ENCODE peak calls at places on chromosomes 4 and X, in seven cellular contexts. H is A549, B is K562, L is IMR-90, M is HCT116, T is SK-N-SH, J is GM12878. O is an unnamed sample.

GRCh38 chrX:67780694-67781109 is 236.9 kb downstream of the AR start:
- DNase-seq in H (no peak), B (peak), L (peak), M (no peak), T (no peak), J (no peak), O (no peak)

GRCh38 chr4:34664051-34664450 is 1580.3 kb downstream of the ARAP2 start:
- DNase-seq in H (no peak), B (no peak), L (no peak), M (no peak), T (no peak), J (no peak), O (no peak)

GRCh38 chrX:1401611-1402430 is 9.9 kb upstream of the SLC25A6 start:
- DNase-seq in H (no peak), B (no peak), L (no peak), M (no peak), T (no peak), J (no peak), O (no peak)

GRCh38 chr4:77819409-77819835 is 254 bp upstream of the CNOT6L start:
- DNase-seq in H (no peak), B (peak), L (no peak), M (no peak), T (peak), J (no peak), O (no peak)

GRCh38 chr4:86498560-86499166 is 95.5 kb upstream of the PTPN13 start:
- DNase-seq in H (peak), B (peak), L (peak), M (peak), T (peak), J (no peak), O (peak)

GRCh38 chr4:78568640-78569261 is 17.2 kb downstream of the ANXA3 start:
- DNase-seq in H (no peak), B (no peak), L (no peak), M (no peak), T (no peak), J (peak), O (peak)

GRCh38 chrX:41276661-41277506 is 57.1 kb upstream of the DDX3X start:
- DNase-seq in H (no peak), B (no peak), L (no peak), M (no peak), T (no peak), J (no peak), O (no peak)

GRCh38 chr4:63583561-63583960 is 825.7 kb downstream of the TECRL start:
- DNase-seq in H (no peak), B (no peak), L (no peak), M (no peak), T (no peak), J (no peak), O (no peak)

GRCh38 chr4:119493419-119493818 is 135.2 kb downstream of the PDE5A start:
- DNase-seq in H (no peak), B (no peak), L (no peak), M (no peak), T (no peak), J (no peak), O (no peak)

GRCh38 chrX:43964936-43965335 is 8.3 kb downstream of the NDP start:
- DNase-seq in H (no peak), B (no peak), L (no peak), M (no peak), T (no peak), J (no peak), O (no peak)

GRCh38 chrX:21946925-21947641 is 6.6 kb downstream of the SMS start:
- DNase-seq in H (no peak), B (peak), L (peak), M (no peak), T (no peak), J (no peak), O (no peak)

GRCh38 chr4:8443801-8444200 is 3.2 kb downstream of the TRMT44 start:
- DNase-seq in H (no peak), B (no peak), L (no peak), M (no peak), T (no peak), J (no peak), O (no peak)

GRCh38 chr4:58807843-58808605 is 1697.8 kb upstream of the IGFBP7 start:
- DNase-seq in H (no peak), B (no peak), L (no peak), M (no peak), T (no peak), J (no peak), O (no peak)

GRCh38 chr4:84967292-84967651 is 782 bp upstream of the WDFY3 start:
- DNase-seq in H (no peak), B (no peak), L (peak), M (no peak), T (no peak), J (no peak), O (no peak)

GRCh38 chr4:13527192-13527982 is 16.9 kb downstream of the NKX3-2 start:
- DNase-seq in H (no peak), B (no peak), L (no peak), M (no peak), T (peak), J (no peak), O (no peak)

GRCh38 chr4:172997851-172998250 is 170.8 kb upstream of the GALNT7 start:
- DNase-seq in H (no peak), B (no peak), L (peak), M (no peak), T (no peak), J (no peak), O (no peak)
- TF ChIP-seq RAD21 in H (no peak), B (no peak), L (no peak), M (no peak), T (no peak), J (no peak), O (no peak)

GRCh38 chrX:71652405-71652804 is 14.9 kb upstream of the LOC101059915 start:
- DNase-seq in H (peak), B (peak), L (peak), M (peak), T (peak), J (no peak), O (peak)

GRCh38 chrX:71653344-71653743 is 14.0 kb upstream of the LOC101059915 start:
- DNase-seq in H (no peak), B (no peak), L (no peak), M (no peak), T (no peak), J (no peak), O (no peak)

GRCh38 chrX:71650333-71650969 is 16.9 kb upstream of the LOC101059915 start:
- DNase-seq in H (no peak), B (no peak), L (no peak), M (no peak), T (no peak), J (no peak), O (peak)
- TF ChIP-seq RAD21 in H (peak), B (no peak), L (no peak), M (peak), T (peak), J (peak), O (no peak)

GRCh38 chrX:38220024-38220935 is at the start of gene SRPX:
- DNase-seq in H (peak), B (peak), L (peak), M (peak), T (peak), J (no peak), O (no peak)
- TF ChIP-seq RAD21 in H (peak), B (no peak), L (peak), M (peak), T (no peak), J (no peak), O (no peak)

GRCh38 chr4:2698951-2699505 is 57.1 kb downstream of the TNIP2 start:
- DNase-seq in H (no peak), B (no peak), L (no peak), M (no peak), T (no peak), J (no peak), O (no peak)

GRCh38 chr4:2700031-2700430 is 56.1 kb downstream of the TNIP2 start:
- DNase-seq in H (no peak), B (no peak), L (no peak), M (no peak), T (no peak), J (no peak), O (no peak)

GRCh38 chr4:2699534-2699933 is 56.6 kb downstream of the TNIP2 start:
- DNase-seq in H (no peak), B (no peak), L (no peak), M (no peak), T (no peak), J (no peak), O (no peak)

GRCh38 chr4:2702770-2703169 is 53.4 kb downstream of the TNIP2 start:
- DNase-seq in H (no peak), B (no peak), L (no peak), M (no peak), T (no peak), J (no peak), O (no peak)

DNA sequence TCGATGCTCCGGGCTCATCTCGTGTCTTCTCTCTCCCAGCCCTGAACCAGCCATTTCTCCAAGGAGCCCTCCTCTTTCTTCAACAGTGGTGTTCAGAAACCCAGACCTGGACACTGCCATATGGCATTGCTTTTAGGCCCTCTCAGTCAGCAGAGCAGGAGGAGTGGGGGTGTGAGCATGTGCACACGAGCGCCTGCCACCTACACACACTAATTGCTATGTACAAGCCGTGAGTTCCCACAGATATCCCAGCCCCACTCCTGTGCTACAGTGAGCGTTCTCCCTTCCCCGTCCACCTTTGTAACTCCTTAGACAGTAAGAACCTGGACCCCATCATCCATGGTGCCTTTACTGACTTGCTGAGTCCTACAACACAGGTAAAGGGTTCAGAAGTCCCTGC is 53.8 kb downstream of the TNIP2 start:
- DNase-seq in H (no peak), B (no peak), L (no peak), M (no peak), T (no peak), J (no peak), O (no peak)
- TF ChIP-seq RAD21 in H (no peak), B (no peak), L (no peak), M (no peak), T (no peak), J (no peak), O (no peak)

DNA sequence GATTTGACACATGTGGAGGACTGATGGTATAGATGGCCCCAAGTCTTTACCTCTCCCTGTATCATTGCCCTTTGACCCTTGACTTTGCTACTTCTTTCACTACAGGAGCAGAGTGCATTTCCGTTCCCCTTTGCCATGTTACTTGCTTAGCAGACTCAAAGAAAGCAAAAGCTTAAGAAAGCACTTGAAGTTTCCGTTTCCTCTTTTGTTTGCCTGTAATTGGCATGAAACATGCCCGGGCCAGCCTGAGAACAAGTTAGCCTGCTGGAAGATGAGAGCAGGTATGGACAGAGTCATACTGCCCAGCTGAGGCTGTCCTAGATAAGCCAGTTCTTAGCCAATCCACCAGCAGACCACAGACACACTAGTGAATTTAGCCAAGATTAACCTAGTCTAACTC is 206.0 kb downstream of the BCOR start:
- DNase-seq in H (no peak), B (no peak), L (no peak), M (no peak), T (no peak), J (peak), O (no peak)
- TF ChIP-seq RAD21 in H (no peak), B (no peak), L (no peak), M (no peak), T (no peak), J (no peak), O (no peak)

DNA sequence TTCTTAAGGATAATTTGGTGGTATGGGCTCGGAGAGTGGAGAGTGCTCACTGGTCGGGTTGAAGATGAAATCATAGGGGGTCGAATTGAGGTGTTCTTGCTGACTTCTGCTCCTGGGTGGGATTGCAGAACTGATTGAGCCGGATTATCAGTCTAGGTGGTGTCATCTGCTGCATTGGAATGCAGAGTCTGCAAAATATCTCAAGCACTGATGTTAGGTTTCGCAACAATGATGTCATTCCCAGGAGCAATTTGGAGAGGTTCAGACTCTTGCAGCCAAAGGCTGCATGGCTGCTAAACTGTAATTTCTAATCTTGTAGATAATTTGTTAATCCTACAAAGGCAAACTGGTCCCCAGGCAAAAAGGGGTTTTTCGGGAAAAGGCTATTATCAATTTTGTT is 67.7 kb downstream of the RHOH start:
- DNase-seq in H (no peak), B (no peak), L (peak), M (no peak), T (no peak), J (no peak), O (no peak)
- TF ChIP-seq RAD21 in H (no peak), B (no peak), L (no peak), M (no peak), T (no peak), J (no peak), O (no peak)

DNA sequence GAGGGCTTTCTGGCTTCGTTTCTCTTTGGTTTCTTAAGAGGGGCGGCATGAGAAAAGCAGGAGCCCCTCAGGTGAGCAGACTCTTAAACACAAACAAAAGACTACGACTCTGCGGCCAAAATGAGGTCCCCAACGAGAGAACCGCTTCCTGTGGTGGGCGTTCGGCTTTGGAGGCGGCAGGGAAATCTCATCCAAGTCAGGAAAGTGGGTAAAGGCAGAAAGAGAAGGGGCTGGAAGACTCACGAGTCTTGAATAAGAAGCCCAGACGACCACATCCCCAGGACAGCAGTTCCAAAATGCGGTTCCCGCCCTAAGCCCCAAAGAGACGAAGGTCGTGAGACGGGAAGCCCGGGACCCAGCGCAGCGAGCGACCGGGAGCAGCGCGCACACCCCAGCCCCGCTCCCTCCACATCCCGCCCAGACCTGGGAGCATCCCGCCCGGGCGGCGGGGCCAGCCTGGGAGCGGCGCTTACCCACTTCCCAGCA is 386 bp downstream of the UGDH start:
- DNase-seq in H (no peak), B (no peak), L (no peak), M (no peak), T (no peak), J (no peak), O (no peak)
- TF ChIP-seq RAD21 in H (no peak), B (no peak), L (no peak), M (no peak), T (no peak), J (no peak), O (no peak)

GRCh38 chr4:40199999-40200880 is 3.4 kb downstream of the RHOH start:
- DNase-seq in H (no peak), B (no peak), L (peak), M (no peak), T (no peak), J (peak), O (no peak)

GRCh38 chr4:40196724-40197281 is at the start of gene RHOH:
- DNase-seq in H (no peak), B (no peak), L (no peak), M (no peak), T (no peak), J (no peak), O (no peak)

GRCh38 chr4:40197879-40198689 is 1.3 kb downstream of the RHOH start:
- DNase-seq in H (no peak), B (peak), L (no peak), M (no peak), T (no peak), J (no peak), O (no peak)

GRCh38 chr4:40200881-40201797 is 4.3 kb downstream of the RHOH start:
- DNase-seq in H (no peak), B (peak), L (peak), M (no peak), T (peak), J (no peak), O (no peak)

DNA sequence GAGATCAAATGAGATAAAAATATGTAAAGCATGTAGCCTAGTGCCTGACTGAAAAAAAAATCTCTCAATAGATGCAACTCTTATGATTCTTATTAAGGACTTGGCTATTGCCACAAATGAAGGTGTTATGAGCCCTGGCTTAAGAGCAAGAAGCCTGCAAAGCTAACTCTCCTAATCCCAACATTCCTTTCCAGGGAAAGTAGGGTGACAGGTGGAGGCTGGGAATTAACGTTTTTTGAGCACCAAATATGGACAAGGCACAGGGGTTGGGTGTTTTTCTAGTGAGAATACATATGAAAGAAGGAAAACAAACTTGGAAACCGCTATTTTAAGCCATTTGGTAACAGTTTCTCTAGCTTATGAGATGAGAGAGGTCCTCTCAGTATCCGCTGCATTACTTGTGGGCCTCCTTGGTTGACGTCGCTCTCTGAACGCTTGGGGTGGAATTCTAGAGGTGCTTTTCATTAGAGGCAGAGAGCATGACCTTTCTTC is 2.4 kb downstream of the RHOH start:
- DNase-seq in H (no peak), B (no peak), L (no peak), M (no peak), T (no peak), J (no peak), O (no peak)
- TF ChIP-seq RAD21 in H (no peak), B (no peak), L (no peak), M (no peak), T (no peak), J (no peak), O (no peak)

GRCh38 chr4:88705805-88706518 is 8.3 kb upstream of the NAP1L5 start:
- DNase-seq in H (no peak), B (no peak), L (peak), M (no peak), T (no peak), J (no peak), O (no peak)
- TF ChIP-seq RAD21 in H (no peak), B (no peak), L (no peak), M (no peak), T (no peak), J (no peak), O (no peak)

GRCh38 chr4:110442309-110442708 is 33.6 kb upstream of the ENPEP start:
- DNase-seq in H (no peak), B (no peak), L (no peak), M (no peak), T (no peak), J (no peak), O (no peak)
- TF ChIP-seq RAD21 in H (no peak), B (no peak), L (no peak), M (peak), T (no peak), J (no peak), O (no peak)